ENCODE peak calls at places on chromosomes 6 and 20, in five cellular contexts. One of them, this sample, is unnamed.

GRCh38 chr20:47691632-47692031 is 93.6 kb downstream of the SULF2 start:
- DNase-seq in activated T-cell treated with anti-CD3 and anti-CD28 coated beads for 1 hour: no peak
- DNase-seq in GM03348: no peak
- DNase-seq in sciatic nerve: no peak
- DNase-seq in AG20443: no peak
- DNase-seq in this sample: no peak

GRCh38 chr6:89118931-89119330 is 1.1 kb upstream of the SRSF12 start:
- DNase-seq in sciatic nerve: no peak
- DNase-seq in AG20443: no peak
- DNase-seq in activated T-cell treated with anti-CD3 and anti-CD28 coated beads for 1 hour: no peak
- DNase-seq in GM03348: no peak
- DNase-seq in this sample: no peak

GRCh38 chr20:46939031-46939430 is 44.4 kb downstream of the EYA2 start:
- DNase-seq in sciatic nerve: no peak
- DNase-seq in GM03348: no peak
- DNase-seq in activated T-cell treated with anti-CD3 and anti-CD28 coated beads for 1 hour: no peak
- DNase-seq in AG20443: no peak
- DNase-seq in this sample: no peak

GRCh38 chr6:147699637-147700036 is 191.1 kb downstream of the SAMD5 start:
- DNase-seq in sciatic nerve: no peak
- DNase-seq in AG20443: peak; percentile 30
- DNase-seq in activated T-cell treated with anti-CD3 and anti-CD28 coated beads for 1 hour: no peak
- DNase-seq in GM03348: no peak
- DNase-seq in this sample: no peak

GRCh38 chr6:56764081-56764566 is 121.4 kb upstream of the DST start:
- DNase-seq in AG20443: no peak
- DNase-seq in GM03348: peak; percentile 37
- DNase-seq in activated T-cell treated with anti-CD3 and anti-CD28 coated beads for 1 hour: no peak
- DNase-seq in sciatic nerve: no peak
- DNase-seq in this sample: no peak

GRCh38 chr6:38508894-38509293 is 130.8 kb downstream of the BTBD9 start:
- DNase-seq in sciatic nerve: no peak
- DNase-seq in activated T-cell treated with anti-CD3 and anti-CD28 coated beads for 1 hour: no peak
- DNase-seq in GM03348: no peak
- DNase-seq in AG20443: no peak
- DNase-seq in this sample: no peak

GRCh38 chr6:24522090-24522820 is 27.5 kb downstream of the ALDH5A1 start:
- DNase-seq in AG20443: no peak
- DNase-seq in GM03348: no peak
- DNase-seq in sciatic nerve: no peak
- DNase-seq in activated T-cell treated with anti-CD3 and anti-CD28 coated beads for 1 hour: no peak
- DNase-seq in this sample: no peak

GRCh38 chr20:59737073-59737691 is 132.8 kb downstream of the PHACTR3 start:
- DNase-seq in activated T-cell treated with anti-CD3 and anti-CD28 coated beads for 1 hour: no peak
- DNase-seq in GM03348: no peak
- DNase-seq in sciatic nerve: no peak
- DNase-seq in AG20443: no peak
- DNase-seq in this sample: no peak

GRCh38 chr20:10618611-10619245 is 55.1 kb downstream of the JAG1 start:
- DNase-seq in sciatic nerve: no peak
- DNase-seq in AG20443: no peak
- DNase-seq in GM03348: no peak
- DNase-seq in activated T-cell treated with anti-CD3 and anti-CD28 coated beads for 1 hour: no peak
- DNase-seq in this sample: no peak

GRCh38 chr6:158357570-158358216 is 45.4 kb downstream of the TULP4 start:
- DNase-seq in AG20443: no peak
- DNase-seq in activated T-cell treated with anti-CD3 and anti-CD28 coated beads for 1 hour: no peak
- DNase-seq in sciatic nerve: no peak
- DNase-seq in GM03348: no peak
- DNase-seq in this sample: peak; percentile 22

GRCh38 chr6:169450097-169450496 is 196.5 kb upstream of the THBS2 start:
- DNase-seq in activated T-cell treated with anti-CD3 and anti-CD28 coated beads for 1 hour: no peak
- DNase-seq in GM03348: no peak
- DNase-seq in sciatic nerve: no peak
- DNase-seq in AG20443: no peak
- DNase-seq in this sample: no peak

GRCh38 chr20:36114707-36115106 is 39.8 kb upstream of the EPB41L1 start:
- DNase-seq in activated T-cell treated with anti-CD3 and anti-CD28 coated beads for 1 hour: no peak
- DNase-seq in AG20443: no peak
- DNase-seq in GM03348: no peak
- DNase-seq in sciatic nerve: no peak
- DNase-seq in this sample: no peak

GRCh38 chr20:38343798-38344701 is 2.2 kb upstream of the LBP start:
- DNase-seq in activated T-cell treated with anti-CD3 and anti-CD28 coated beads for 1 hour: no peak
- DNase-seq in AG20443: no peak
- DNase-seq in sciatic nerve: no peak
- DNase-seq in GM03348: no peak
- DNase-seq in this sample: no peak

GRCh38 chr6:129637340-129638054 is 72.5 kb downstream of the ARHGAP18 start:
- DNase-seq in activated T-cell treated with anti-CD3 and anti-CD28 coated beads for 1 hour: no peak
- DNase-seq in AG20443: no peak
- DNase-seq in sciatic nerve: no peak
- DNase-seq in GM03348: no peak
- DNase-seq in this sample: no peak

GRCh38 chr6:95087394-95088097 is 489.8 kb upstream of the MANEA start:
- DNase-seq in activated T-cell treated with anti-CD3 and anti-CD28 coated beads for 1 hour: no peak
- DNase-seq in AG20443: peak; percentile 12
- DNase-seq in sciatic nerve: no peak
- DNase-seq in GM03348: peak; percentile 3
- DNase-seq in this sample: no peak

GRCh38 chr6:87815449-87815848 is 113.4 kb upstream of the AKIRIN2 start:
- DNase-seq in activated T-cell treated with anti-CD3 and anti-CD28 coated beads for 1 hour: no peak
- DNase-seq in GM03348: no peak
- DNase-seq in AG20443: no peak
- DNase-seq in sciatic nerve: no peak
- DNase-seq in this sample: no peak

GRCh38 chr6:75272145-75272840 is 12.3 kb downstream of the TMEM30A start:
- DNase-seq in activated T-cell treated with anti-CD3 and anti-CD28 coated beads for 1 hour: no peak
- DNase-seq in GM03348: no peak
- DNase-seq in sciatic nerve: no peak
- DNase-seq in AG20443: no peak
- DNase-seq in this sample: no peak

GRCh38 chr6:37620519-37620918 is 77.2 kb downstream of the MDGA1 start:
- DNase-seq in GM03348: no peak
- DNase-seq in activated T-cell treated with anti-CD3 and anti-CD28 coated beads for 1 hour: no peak
- DNase-seq in sciatic nerve: no peak
- DNase-seq in AG20443: no peak
- DNase-seq in this sample: no peak

GRCh38 chr20:29873946-29874345 is 1383.5 kb upstream of the DEFB115 start:
- DNase-seq in AG20443: no peak
- DNase-seq in sciatic nerve: peak; percentile 80
- DNase-seq in activated T-cell treated with anti-CD3 and anti-CD28 coated beads for 1 hour: no peak
- DNase-seq in GM03348: no peak
- DNase-seq in this sample: peak; percentile 94

GRCh38 chr6:27669798-27670301 is 196.9 kb upstream of the ZNF184 start:
- DNase-seq in GM03348: no peak
- DNase-seq in AG20443: no peak
- DNase-seq in activated T-cell treated with anti-CD3 and anti-CD28 coated beads for 1 hour: no peak
- DNase-seq in sciatic nerve: no peak
- DNase-seq in this sample: no peak

GRCh38 chr6:159729598-159729997 is 2.3 kb downstream of the WTAP start:
- DNase-seq in activated T-cell treated with anti-CD3 and anti-CD28 coated beads for 1 hour: no peak
- DNase-seq in AG20443: no peak
- DNase-seq in sciatic nerve: no peak
- DNase-seq in GM03348: no peak
- DNase-seq in this sample: no peak

GRCh38 chr20:21936720-21937380 is 231.4 kb downstream of the PAX1 start:
- DNase-seq in GM03348: peak; percentile 43
- DNase-seq in AG20443: no peak
- DNase-seq in activated T-cell treated with anti-CD3 and anti-CD28 coated beads for 1 hour: no peak
- DNase-seq in sciatic nerve: no peak
- DNase-seq in this sample: no peak